ENCODE peak calls at places on chromosome 6, in four cellular contexts. Y is ovary; F is stimulated activated naive CD4-positive, alpha-beta T cell treated with Interleukin-2 at 50 U/mL for 16 hours; D is D341Med. J is an unnamed sample.

GRCh38 chr6:42555477-42556457 is 8.1 kb upstream of the UBR2 start:
- DNase-seq in D (no peak), F (no peak), Y (no peak), J (no peak)

GRCh38 chr6:168032383-168032760 is 34.9 kb downstream of the KIF25 start:
- DNase-seq in D (no peak), Y (peak), F (no peak), J (no peak)

GRCh38 chr6:55450007-55450406 is 122.7 kb downstream of the GFRAL start:
- DNase-seq in F (no peak), D (no peak), Y (no peak), J (no peak)

GRCh38 chr6:113879186-113880096 is 22.3 kb downstream of the MARCKS start:
- DNase-seq in D (peak), F (no peak), Y (no peak), J (peak)

GRCh38 chr6:169745405-169745804 is 6.0 kb downstream of the DYNLT2 start:
- DNase-seq in F (no peak), Y (no peak), D (no peak), J (no peak)

GRCh38 chr6:139473239-139473701 is 98.8 kb upstream of the CITED2 start:
- DNase-seq in Y (peak), D (no peak), F (no peak), J (no peak)

GRCh38 chr6:162965366-162965765 is 237.6 kb downstream of the PACRG start:
- DNase-seq in Y (no peak), F (no peak), D (no peak), J (peak)

GRCh38 chr6:43369174-43370002 is at the start of gene ZNF318:
- DNase-seq in D (peak), F (peak), Y (peak), J (peak)

GRCh38 chr6:31587791-31588777 is 2.0 kb downstream of the LST1 start:
- DNase-seq in Y (no peak), F (no peak), D (no peak), J (no peak)

J was measured in neuronal stem cell.